ENCODE peak calls at places on chromosomes 1 and 21, in eight cellular contexts. One of them, this sample, is unnamed.

GRCh38 chr1:199898654-199899053 is 128.9 kb upstream of the NR5A2 start:
- DNase-seq in hypothalamus: no peak
- DNase-seq in Calu3: no peak
- DNase-seq in NCI-H1694: no peak
- DNase-seq in upper lobe of right lung: no peak
- DNase-seq in RPMI7951: peak; percentile 11
- DNase-seq in central memory CD4-positive, alpha-beta T cell: no peak
- DNase-seq in amniotic stem cell: no peak
- DNase-seq in this sample: no peak

GRCh38 chr1:108610073-108610472 is 50.2 kb downstream of the EEIG2 start:
- DNase-seq in hypothalamus: no peak
- DNase-seq in Calu3: no peak
- DNase-seq in NCI-H1694: no peak
- DNase-seq in upper lobe of right lung: no peak
- DNase-seq in RPMI7951: no peak
- DNase-seq in central memory CD4-positive, alpha-beta T cell: no peak
- DNase-seq in amniotic stem cell: no peak
- DNase-seq in this sample: no peak

GRCh38 chr1:41655632-41656031 is 171.1 kb upstream of the EDN2 start:
- DNase-seq in hypothalamus: no peak
- DNase-seq in Calu3: no peak
- DNase-seq in NCI-H1694: no peak
- DNase-seq in upper lobe of right lung: no peak
- DNase-seq in RPMI7951: no peak
- DNase-seq in central memory CD4-positive, alpha-beta T cell: no peak
- DNase-seq in amniotic stem cell: no peak
- DNase-seq in this sample: no peak

GRCh38 chr1:29416267-29416666 is 179.9 kb downstream of the PTPRU start:
- DNase-seq in hypothalamus: no peak
- DNase-seq in Calu3: no peak
- DNase-seq in NCI-H1694: no peak
- DNase-seq in upper lobe of right lung: no peak
- DNase-seq in RPMI7951: no peak
- DNase-seq in central memory CD4-positive, alpha-beta T cell: no peak
- DNase-seq in amniotic stem cell: no peak
- DNase-seq in this sample: no peak

GRCh38 chr1:245209658-245210415 is 55.1 kb downstream of the KIF26B start:
- DNase-seq in hypothalamus: no peak
- DNase-seq in Calu3: no peak
- DNase-seq in NCI-H1694: no peak
- DNase-seq in upper lobe of right lung: peak; percentile 25
- DNase-seq in RPMI7951: no peak
- DNase-seq in central memory CD4-positive, alpha-beta T cell: no peak
- DNase-seq in amniotic stem cell: no peak
- DNase-seq in this sample: no peak

GRCh38 chr1:233427907-233428306 is 100.4 kb downstream of the MAP3K21 start:
- DNase-seq in hypothalamus: no peak
- DNase-seq in Calu3: no peak
- DNase-seq in NCI-H1694: no peak
- DNase-seq in upper lobe of right lung: no peak
- DNase-seq in RPMI7951: no peak
- DNase-seq in central memory CD4-positive, alpha-beta T cell: no peak
- DNase-seq in amniotic stem cell: no peak
- DNase-seq in this sample: no peak

GRCh38 chr1:116515702-116516101 is 55.1 kb downstream of the CD58 start:
- DNase-seq in hypothalamus: no peak
- DNase-seq in Calu3: no peak
- DNase-seq in NCI-H1694: no peak
- DNase-seq in upper lobe of right lung: no peak
- DNase-seq in RPMI7951: no peak
- DNase-seq in central memory CD4-positive, alpha-beta T cell: peak; percentile 57
- DNase-seq in amniotic stem cell: no peak
- DNase-seq in this sample: no peak

GRCh38 chr1:154574715-154575114 is 7.1 kb downstream of the CHRNB2 start:
- DNase-seq in hypothalamus: no peak
- DNase-seq in Calu3: no peak
- DNase-seq in NCI-H1694: peak; percentile 84
- DNase-seq in upper lobe of right lung: no peak
- DNase-seq in RPMI7951: peak; percentile 20
- DNase-seq in central memory CD4-positive, alpha-beta T cell: no peak
- DNase-seq in amniotic stem cell: no peak
- DNase-seq in this sample: no peak

GRCh38 chr1:233972951-233973635 is 68.6 kb downstream of the SLC35F3 start:
- DNase-seq in hypothalamus: no peak
- DNase-seq in Calu3: no peak
- DNase-seq in NCI-H1694: no peak
- DNase-seq in upper lobe of right lung: no peak
- DNase-seq in RPMI7951: peak; percentile 87
- DNase-seq in central memory CD4-positive, alpha-beta T cell: no peak
- DNase-seq in amniotic stem cell: no peak
- DNase-seq in this sample: no peak

GRCh38 chr21:45454081-45454923 is 49.3 kb downstream of the COL18A1 start:
- DNase-seq in hypothalamus: no peak
- DNase-seq in Calu3: no peak
- DNase-seq in NCI-H1694: no peak
- DNase-seq in upper lobe of right lung: no peak
- DNase-seq in RPMI7951: no peak
- DNase-seq in central memory CD4-positive, alpha-beta T cell: no peak
- DNase-seq in amniotic stem cell: no peak
- DNase-seq in this sample: peak; percentile 72

GRCh38 chr1:203663294-203663693 is 36.7 kb downstream of the ATP2B4 start:
- DNase-seq in hypothalamus: no peak
- DNase-seq in Calu3: no peak
- DNase-seq in NCI-H1694: no peak
- DNase-seq in upper lobe of right lung: no peak
- DNase-seq in RPMI7951: peak; percentile 94
- DNase-seq in central memory CD4-positive, alpha-beta T cell: no peak
- DNase-seq in amniotic stem cell: peak; percentile 59
- DNase-seq in this sample: no peak

GRCh38 chr1:42040159-42040558 is 113.1 kb upstream of the GUCA2B start:
- DNase-seq in hypothalamus: no peak
- DNase-seq in Calu3: no peak
- DNase-seq in NCI-H1694: no peak
- DNase-seq in upper lobe of right lung: no peak
- DNase-seq in RPMI7951: no peak
- DNase-seq in central memory CD4-positive, alpha-beta T cell: no peak
- DNase-seq in amniotic stem cell: no peak
- DNase-seq in this sample: no peak

GRCh38 chr1:229085291-229085690 is 185.6 kb upstream of the RAB4A start:
- DNase-seq in hypothalamus: no peak
- DNase-seq in Calu3: no peak
- DNase-seq in NCI-H1694: no peak
- DNase-seq in upper lobe of right lung: no peak
- DNase-seq in RPMI7951: no peak
- DNase-seq in central memory CD4-positive, alpha-beta T cell: no peak
- DNase-seq in amniotic stem cell: no peak
- DNase-seq in this sample: no peak

GRCh38 chr1:18970762-18971161 is 14.3 kb upstream of the IFFO2 start:
- DNase-seq in hypothalamus: no peak
- DNase-seq in Calu3: no peak
- DNase-seq in NCI-H1694: no peak
- DNase-seq in upper lobe of right lung: no peak
- DNase-seq in RPMI7951: peak; percentile 64
- DNase-seq in central memory CD4-positive, alpha-beta T cell: no peak
- DNase-seq in amniotic stem cell: no peak
- DNase-seq in this sample: no peak